ENCODE peak calls at places on chromosomes 11 and 22, in nine cellular contexts. Q is activated CD8-positive, alpha-beta memory T cell treated with anti-CD3 and anti-CD28 coated beads, Interleukin-2, amount 10 ng/mL, durations not matched to agents 7 days and 5 days; J is mesendoderm; D is A549; M is left colon; N is iPS-NIHi11; R is NCI-H82; Z is upper lobe of right lung; I is cardiac muscle cell. Y is an unnamed sample.

GRCh38 chr22:38270091-38270972 is 2.5 kb downstream of the TMEM184B start:
- DNase-seq in D (no peak), N (no peak), Z (no peak), J (no peak), R (no peak), Q (no peak), I (no peak), M (no peak), Y (no peak)

GRCh38 chr11:5154657-5155056 is at the start of gene OR52A1:
- DNase-seq in R (no peak), D (no peak), Z (no peak), N (no peak), J (no peak), Q (no peak), I (no peak), M (no peak), Y (no peak)

GRCh38 chr11:1231396-1232327 is 8.8 kb downstream of the MUC5B start:
- DNase-seq in Z (peak), R (no peak), J (no peak), N (peak), D (no peak), Q (no peak), M (peak), I (no peak), Y (no peak)

GRCh38 chr11:76592025-76592914 is 78.3 kb downstream of the LRRC32 start:
- DNase-seq in I (no peak), Z (no peak), M (no peak), D (no peak), J (no peak), R (no peak), Q (no peak), N (no peak), Y (no peak)

GRCh38 chr11:119065369-119065768 is 2.2 kb upstream of the VPS11 start:
- DNase-seq in Q (peak), I (no peak), N (peak), M (no peak), Z (no peak), R (peak), D (peak), J (peak), Y (no peak)

GRCh38 chr11:118078972-118079411 is 2.1 kb downstream of the TMPRSS4 start:
- DNase-seq in I (no peak), R (peak), Q (no peak), Z (no peak), D (no peak), J (no peak), M (no peak), N (no peak), Y (no peak)

GRCh38 chr22:30948930-30949342 is 19.6 kb downstream of the MORC2 start:
- DNase-seq in R (peak), D (peak), I (no peak), N (no peak), Z (no peak), M (no peak), J (peak), Q (no peak), Y (no peak)

GRCh38 chr11:33942954-33943353 is 51.1 kb upstream of the LMO2 start:
- DNase-seq in J (no peak), M (no peak), Q (no peak), R (no peak), D (no peak), N (no peak), Z (no peak), I (no peak), Y (no peak)

GRCh38 chr22:27998511-27999410 is 79.7 kb upstream of the PITPNB start:
- DNase-seq in I (no peak), J (no peak), Q (no peak), N (no peak), M (no peak), R (no peak), D (no peak), Z (peak), Y (no peak)

GRCh38 chr11:561148-562003 is 606 bp downstream of the RASSF7 start:
- DNase-seq in I (no peak), Q (no peak), R (no peak), M (peak), Z (peak), D (peak), J (peak), N (peak), Y (peak)

GRCh38 chr11:6498121-6498520 is 1.0 kb downstream of the DNHD1 start:
- DNase-seq in N (no peak), J (no peak), D (no peak), Q (no peak), R (no peak), Z (no peak), I (no peak), M (no peak), Y (no peak)

GRCh38 chr11:14644396-14645246 is 1.0 kb downstream of the PDE3B start:
- DNase-seq in N (no peak), I (peak), R (peak), Z (peak), D (peak), Q (peak), M (peak), J (peak), Y (no peak)